ENCODE peak calls at places on chromosomes 11 and 22, in nine cellular contexts. X is IMR-90; L is uterus; I is OCI-LY7; A is Caco-2; J is choroid plexus epithelial cell; O is CD8-positive, alpha-beta T cell; N is AG10803; T is endothelial cell. B is an unnamed sample.

GRCh38 chr22:35335936-35336781 is 36.5 kb downstream of the TOM1 start:
- DNase-seq in T (no peak), J (no peak), N (no peak), A (no peak), X (no peak), I (no peak), O (no peak), L (no peak), B (no peak)

GRCh38 chr22:36201630-36202312 is at the start of gene APOL4:
- DNase-seq in J (no peak), N (peak), L (peak), A (no peak), I (no peak), O (no peak), T (no peak), X (no peak), B (no peak)

GRCh38 chr11:285894-286220 is 3.1 kb upstream of the PGGHG start:
- DNase-seq in L (no peak), O (no peak), X (no peak), J (no peak), A (no peak), I (no peak), N (no peak), T (no peak), B (no peak)

GRCh38 chr22:36365020-36365411 is 22.8 kb downstream of the MYH9 start:
- DNase-seq in J (peak), N (peak), O (peak), I (no peak), T (no peak), X (peak), A (no peak), L (peak), B (peak)

GRCh38 chr22:44583854-44584253 is 85.8 kb upstream of the RTL6 start:
- DNase-seq in N (no peak), J (no peak), O (no peak), L (peak), A (peak), I (no peak), T (no peak), X (no peak), B (no peak)

GRCh38 chr11:73978576-73979086 is 4.0 kb downstream of the UCP2 start:
- DNase-seq in A (peak), T (no peak), N (peak), X (peak), L (no peak), I (no peak), J (no peak), O (no peak), B (no peak)

GRCh38 chr11:122040476-122040875 is 75.5 kb downstream of the BLID start:
- DNase-seq in N (no peak), T (no peak), I (no peak), O (no peak), J (peak), L (no peak), A (no peak), X (no peak), B (no peak)

GRCh38 chr11:70668204-70669202 is 270.2 kb downstream of the CTTN start:
- DNase-seq in N (no peak), X (peak), I (no peak), O (peak), T (no peak), L (no peak), A (no peak), J (no peak), B (no peak)

GRCh38 chr22:22080270-22080669 is 97.7 kb upstream of the TOP3B start:
- DNase-seq in N (no peak), X (no peak), I (no peak), L (no peak), T (no peak), O (no peak), A (no peak), J (peak), B (no peak)

GRCh38 chr22:23176645-23177027 is 3.7 kb upstream of the BCR start:
- DNase-seq in J (no peak), T (no peak), A (no peak), O (no peak), I (no peak), X (no peak), N (no peak), L (no peak), B (no peak)

GRCh38 chr22:50576070-50576469 is 2.2 kb downstream of the CPT1B start:
- DNase-seq in L (no peak), O (no peak), N (peak), I (no peak), J (peak), X (peak), A (peak), T (peak), B (no peak)

GRCh38 chr11:104443387-104443786 is 279.4 kb upstream of the PDGFD start:
- DNase-seq in A (no peak), T (no peak), I (no peak), N (no peak), L (no peak), J (no peak), X (no peak), O (no peak), B (no peak)

GRCh38 chr11:32168924-32169323 is 78.0 kb downstream of the RCN1 start:
- DNase-seq in L (no peak), J (no peak), A (no peak), T (no peak), N (no peak), O (no peak), X (no peak), I (no peak), B (no peak)

GRCh38 chr11:8948901-8949300 is 6.1 kb upstream of the ASCL3 start:
- DNase-seq in I (no peak), J (no peak), L (no peak), X (no peak), O (no peak), N (no peak), A (no peak), T (no peak), B (no peak)

GRCh38 chr22:30262917-30263741 is 3.5 kb downstream of the OSM start:
- DNase-seq in T (peak), A (peak), O (peak), I (peak), N (peak), L (peak), X (peak), J (peak), B (peak)

GRCh38 chr11:75388386-75389275 is 10.7 kb upstream of the RPS3 start:
- DNase-seq in J (peak), T (peak), N (peak), X (peak), L (peak), O (peak), I (peak), A (peak), B (peak)

GRCh38 chr11:15707194-15707593 is 592.5 kb downstream of the INSC start:
- DNase-seq in T (no peak), J (no peak), N (no peak), A (no peak), O (no peak), X (no peak), L (no peak), I (no peak), B (no peak)

GRCh38 chr11:117462848-117463247 is 135.2 kb downstream of the CEP164 start:
- DNase-seq in T (no peak), J (no peak), N (no peak), L (no peak), X (no peak), A (no peak), I (no peak), O (no peak), B (no peak)

GRCh38 chr22:29871684-29872083 is 11.3 kb upstream of the MTMR3 start:
- DNase-seq in J (peak), I (no peak), O (no peak), L (peak), A (no peak), X (no peak), T (no peak), N (no peak), B (no peak)

GRCh38 chr22:17063372-17064106 is 21.3 kb upstream of the IL17RA start:
- DNase-seq in J (peak), O (no peak), A (no peak), T (no peak), L (peak), X (no peak), I (no peak), N (peak), B (no peak)

GRCh38 chr11:44955019-44955738 is 4.5 kb upstream of the TP53I11 start:
- DNase-seq in J (peak), I (no peak), X (peak), L (peak), O (no peak), A (no peak), N (peak), T (peak), B (no peak)

GRCh38 chr11:114233755-114234154 is 62.4 kb upstream of the NNMT start:
- DNase-seq in A (no peak), N (no peak), L (no peak), X (peak), T (no peak), O (no peak), I (no peak), J (peak), B (no peak)

GRCh38 chr11:3055881-3056280 is 1.3 kb downstream of the CARS1 start:
- DNase-seq in O (no peak), L (no peak), X (no peak), J (no peak), N (no peak), I (no peak), T (no peak), A (no peak), B (no peak)

GRCh38 chr11:87779276-87780067 is 395.8 kb downstream of the RAB38 start:
- DNase-seq in O (no peak), A (no peak), X (no peak), I (no peak), J (no peak), T (no peak), N (no peak), L (no peak), B (no peak)

GRCh38 chr22:36323855-36324331 is 63.9 kb downstream of the MYH9 start:
- DNase-seq in T (no peak), A (no peak), L (peak), J (peak), I (no peak), X (no peak), O (peak), N (peak), B (no peak)

GRCh38 chr11:67498544-67498972 is 6.6 kb downstream of the PITPNM1 start:
- DNase-seq in N (no peak), I (no peak), L (no peak), T (no peak), J (no peak), O (no peak), X (no peak), A (no peak), B (no peak)

GRCh38 chr22:48536691-48537591 is 1290.7 kb downstream of the BRD1 start:
- DNase-seq in L (no peak), T (no peak), O (no peak), X (no peak), I (no peak), N (peak), A (no peak), J (no peak), B (no peak)

GRCh38 chr11:61842421-61842820 is 14.3 kb downstream of the FADS2 start:
- DNase-seq in J (no peak), A (no peak), X (no peak), I (no peak), T (no peak), N (no peak), O (no peak), L (no peak), B (no peak)

GRCh38 chr11:35144103-35144741 is 5.3 kb downstream of the CD44 start:
- DNase-seq in X (peak), O (peak), T (no peak), N (peak), L (no peak), A (no peak), J (peak), I (peak), B (peak)

GRCh38 chr11:40179541-40179940 is 1279.9 kb downstream of the LRRC4C start:
- DNase-seq in J (no peak), L (no peak), T (no peak), I (no peak), O (no peak), A (no peak), X (no peak), N (no peak), B (no peak)

GRCh38 chr11:20027546-20028014 is 132.7 kb downstream of the DBX1 start:
- DNase-seq in J (no peak), N (no peak), T (no peak), L (no peak), A (no peak), O (no peak), I (no peak), X (peak), B (no peak)

GRCh38 chr11:11179239-11179638 is 173.8 kb downstream of the CSNK2A3 start:
- DNase-seq in L (no peak), A (no peak), O (no peak), J (peak), N (peak), T (no peak), I (no peak), X (peak), B (no peak)

GRCh38 chr11:107702723-107703122 is 9.1 kb downstream of the SLN start:
- DNase-seq in I (no peak), J (peak), L (no peak), X (peak), T (no peak), N (peak), A (no peak), O (no peak), B (no peak)

GRCh38 chr22:49951678-49951985 is 8.9 kb upstream of the PIM3 start:
- DNase-seq in A (no peak), L (no peak), T (no peak), X (no peak), O (no peak), N (no peak), J (no peak), I (no peak), B (no peak)

GRCh38 chr11:107689317-107690202 is 22.3 kb downstream of the SLN start:
- DNase-seq in T (peak), A (peak), J (peak), I (peak), X (peak), N (peak), L (peak), O (peak), B (no peak)

DNA sequence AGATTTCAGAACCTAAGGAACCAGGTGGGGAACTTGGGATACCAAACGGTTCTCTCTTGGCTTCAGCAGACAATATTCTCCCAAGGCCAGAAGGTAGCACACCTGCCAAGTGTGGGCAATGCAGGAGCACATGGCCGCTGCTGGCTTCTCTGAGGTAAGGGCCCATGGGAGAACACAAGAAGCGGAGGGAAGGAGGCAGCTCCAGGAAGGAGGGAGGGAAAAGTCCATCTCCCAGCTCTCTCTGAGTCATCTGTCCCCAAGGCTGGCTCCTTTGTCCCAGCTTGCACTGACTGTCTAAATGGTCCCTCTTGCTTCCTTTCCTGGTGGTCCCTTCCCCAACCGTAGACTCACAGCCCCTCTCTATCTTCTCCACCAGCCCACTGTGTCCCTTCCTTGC is 557.9 kb upstream of the CADM1 start:
- DNase-seq in N (no peak), J (no peak), A (no peak), I (no peak), X (no peak), L (no peak), T (no peak), O (no peak), B (no peak)
- TF ChIP-seq CTCF in N (no peak), J (no peak), A (no peak), I (no peak), X (no peak), L (no peak), T (no peak), O (no peak), B (no peak)

GRCh38 chr22:39149915-39150847 is 2.3 kb downstream of the CBX7 start:
- DNase-seq in I (no peak), X (no peak), A (peak), L (no peak), N (no peak), O (no peak), J (no peak), T (no peak), B (no peak)
- TF ChIP-seq CTCF in I (peak), X (no peak), A (no peak), L (no peak), N (no peak), O (no peak), J (no peak), T (no peak), B (no peak)

GRCh38 chr22:37555029-37555428 is 5.3 kb upstream of the CDC42EP1 start:
- DNase-seq in X (no peak), I (no peak), L (no peak), O (no peak), A (no peak), N (no peak), T (no peak), J (no peak), B (no peak)

GRCh38 chr22:37558815-37559214 is 1.5 kb upstream of the CDC42EP1 start:
- DNase-seq in T (no peak), J (no peak), I (no peak), N (no peak), X (no peak), O (no peak), L (no peak), A (no peak), B (no peak)

GRCh38 chr22:37557321-37558001 is 2.8 kb upstream of the CDC42EP1 start:
- DNase-seq in J (no peak), L (no peak), X (no peak), O (no peak), I (no peak), A (no peak), N (no peak), T (no peak), B (no peak)

GRCh38 chr22:37559521-37559900 is 769 bp upstream of the CDC42EP1 start:
- DNase-seq in A (no peak), X (no peak), L (no peak), J (no peak), O (no peak), T (no peak), N (no peak), I (no peak), B (no peak)

DNA sequence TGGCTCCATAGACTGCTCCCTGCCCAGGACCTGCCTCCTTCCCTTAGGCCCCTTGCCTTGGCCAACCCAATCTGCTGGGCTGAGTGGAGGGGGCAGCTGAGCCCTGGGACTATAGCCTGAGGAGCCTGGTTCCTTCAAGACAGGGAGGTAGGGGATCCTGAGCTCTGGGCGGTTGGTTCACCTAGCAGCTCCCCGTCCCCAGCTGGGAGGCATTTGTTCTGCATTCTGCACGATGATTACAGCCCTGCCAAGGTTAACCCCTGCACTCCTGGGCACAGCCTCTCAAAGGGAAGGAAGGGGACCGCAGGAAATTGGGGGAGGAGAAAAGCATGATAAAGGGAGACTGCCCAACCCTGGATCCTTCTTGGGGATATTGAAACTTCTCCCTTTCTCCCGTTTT is 3.5 kb upstream of the CDC42EP1 start:
- DNase-seq in X (no peak), J (no peak), I (no peak), N (no peak), T (no peak), A (no peak), O (peak), L (no peak), B (no peak)
- TF ChIP-seq CTCF in X (no peak), J (no peak), I (no peak), N (no peak), T (no peak), A (no peak), O (no peak), L (no peak), B (no peak)

DNA sequence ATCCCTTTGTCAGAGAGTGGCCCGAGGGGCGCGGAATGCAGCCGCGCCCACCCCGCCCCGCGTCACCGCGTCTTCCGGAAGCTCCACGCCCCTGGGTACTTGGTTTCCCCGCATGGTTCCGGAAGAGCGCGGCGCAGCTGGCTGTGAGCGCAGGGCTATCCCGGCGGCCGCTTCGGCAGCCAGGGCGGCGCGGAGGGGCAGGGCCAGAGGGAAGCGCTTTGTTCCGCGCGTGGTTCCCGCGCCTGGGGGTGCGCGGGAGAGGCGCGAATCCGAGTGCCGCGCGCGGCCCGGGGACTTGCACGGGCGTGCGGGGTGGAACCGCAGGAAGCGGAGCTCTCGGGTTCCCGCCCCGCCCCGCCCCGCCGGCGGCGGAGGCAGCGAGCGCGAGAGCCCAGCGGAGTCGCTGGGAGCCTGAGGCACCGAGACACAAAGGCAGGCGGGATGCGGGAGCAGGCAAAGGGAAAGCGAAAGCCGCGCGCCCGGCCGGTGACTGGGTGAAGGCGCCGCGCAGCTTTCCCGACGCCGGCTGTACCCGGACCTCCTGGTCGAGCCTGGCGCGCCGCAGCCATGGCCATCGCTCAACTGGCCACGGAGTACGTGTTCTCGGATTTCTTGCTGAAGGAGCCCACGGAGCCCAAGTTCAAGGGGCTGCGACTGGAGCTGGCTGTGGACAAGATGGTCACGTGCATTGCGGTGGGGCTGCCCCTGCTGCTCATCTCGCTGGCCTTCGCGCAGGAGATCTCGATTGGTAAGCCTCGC is at the start of gene PANX1:
- DNase-seq in O (peak), L (peak), N (peak), J (peak), T (peak), I (peak), X (peak), A (peak), B (peak)
- TF ChIP-seq CTCF in O (no peak), L (no peak), N (no peak), J (no peak), T (no peak), I (no peak), X (no peak), A (no peak), B (no peak)

B was measured in natural killer cell.